ENCODE peak calls at places on chromosome 21, in six cellular contexts. D, T, B, J, Q and O are unnamed samples.

GRCh38 chr21:30463713-30464112 is 16.5 kb downstream of the KRTAP19-1 start:
- DNase-seq in D (no peak), T (no peak), B (peak), J (no peak), Q (peak), O (no peak)

GRCh38 chr21:34204481-34205439 is 131.4 kb downstream of the MRPS6 start:
- DNase-seq in D (no peak), T (no peak), B (peak), J (no peak), Q (no peak), O (no peak)

GRCh38 chr21:24514081-24514733 is 1093.1 kb downstream of the MRPL39 start:
- DNase-seq in D (peak), T (no peak), B (peak), J (no peak), Q (no peak), O (no peak)

GRCh38 chr21:42760977-42761751 is 107.7 kb downstream of the PDE9A start:
- DNase-seq in D (no peak), T (no peak), B (peak), J (no peak), Q (no peak), O (no peak)

GRCh38 chr21:16908087-16908486 is 604.8 kb upstream of the CXADR start:
- DNase-seq in D (no peak), T (no peak), B (no peak), J (no peak), Q (no peak), O (no peak)

GRCh38 chr21:33811147-33812024 is 104.2 kb downstream of the ATP5PO start:
- DNase-seq in D (no peak), T (no peak), B (no peak), J (no peak), Q (no peak), O (no peak)

GRCh38 chr21:27173052-27173451 is 206.2 kb upstream of the ADAMTS5 start:
- DNase-seq in D (no peak), T (no peak), B (no peak), J (no peak), Q (no peak), O (no peak)

GRCh38 chr21:35226302-35226701 is 177.2 kb upstream of the RUNX1 start:
- DNase-seq in D (peak), T (no peak), B (no peak), J (no peak), Q (no peak), O (no peak)

GRCh38 chr21:25562660-25563059 is 44.6 kb downstream of the MRPL39 start:
- DNase-seq in D (no peak), T (no peak), B (no peak), J (no peak), Q (no peak), O (no peak)

GRCh38 chr21:34878501-34878900 is 170.6 kb downstream of the RUNX1 start:
- DNase-seq in D (no peak), T (no peak), B (no peak), J (no peak), Q (no peak), O (no peak)

GRCh38 chr21:34345091-34345871 is 18.5 kb upstream of the KCNE2 start:
- DNase-seq in D (peak), T (no peak), B (no peak), J (no peak), Q (no peak), O (no peak)

GRCh38 chr21:34986561-34987533 is 62.3 kb downstream of the RUNX1 start:
- DNase-seq in D (peak), T (no peak), B (no peak), J (peak), Q (peak), O (peak)

GRCh38 chr21:21971384-21971783 is 973.2 kb downstream of the NCAM2 start:
- DNase-seq in D (no peak), T (no peak), B (no peak), J (no peak), Q (no peak), O (no peak)

GRCh38 chr21:33908760-33909159 is 6.8 kb downstream of the ATP5PO start:
- DNase-seq in D (no peak), T (no peak), B (no peak), J (no peak), Q (no peak), O (no peak)

GRCh38 chr21:42696516-42697040 is 43.2 kb downstream of the PDE9A start:
- DNase-seq in D (no peak), T (no peak), B (no peak), J (peak), Q (no peak), O (no peak)

GRCh38 chr21:27649323-27649722 is 682.4 kb upstream of the ADAMTS5 start:
- DNase-seq in D (peak), T (no peak), B (peak), J (no peak), Q (no peak), O (no peak)

GRCh38 chr21:45486443-45487160 is 55.6 kb downstream of the SLC19A1 start:
- DNase-seq in D (no peak), T (no peak), B (no peak), J (no peak), Q (no peak), O (no peak)

GRCh38 chr21:45489480-45489982 is 52.7 kb downstream of the SLC19A1 start:
- DNase-seq in D (no peak), T (peak), B (no peak), J (no peak), Q (no peak), O (no peak)

GRCh38 chr21:45487161-45487806 is 55.0 kb downstream of the SLC19A1 start:
- DNase-seq in D (no peak), T (no peak), B (no peak), J (no peak), Q (no peak), O (no peak)

GRCh38 chr21:45488839-45489479 is 53.3 kb downstream of the SLC19A1 start:
- DNase-seq in D (no peak), T (peak), B (no peak), J (peak), Q (no peak), O (no peak)

GRCh38 chr21:45487891-45488600 is 54.2 kb downstream of the SLC19A1 start:
- DNase-seq in D (no peak), T (no peak), B (no peak), J (no peak), Q (no peak), O (no peak)
- H2AK5ac ChIP-seq in D (no peak), T (no peak), B (no peak), J (no peak), Q (no peak), O (no peak)

DNA sequence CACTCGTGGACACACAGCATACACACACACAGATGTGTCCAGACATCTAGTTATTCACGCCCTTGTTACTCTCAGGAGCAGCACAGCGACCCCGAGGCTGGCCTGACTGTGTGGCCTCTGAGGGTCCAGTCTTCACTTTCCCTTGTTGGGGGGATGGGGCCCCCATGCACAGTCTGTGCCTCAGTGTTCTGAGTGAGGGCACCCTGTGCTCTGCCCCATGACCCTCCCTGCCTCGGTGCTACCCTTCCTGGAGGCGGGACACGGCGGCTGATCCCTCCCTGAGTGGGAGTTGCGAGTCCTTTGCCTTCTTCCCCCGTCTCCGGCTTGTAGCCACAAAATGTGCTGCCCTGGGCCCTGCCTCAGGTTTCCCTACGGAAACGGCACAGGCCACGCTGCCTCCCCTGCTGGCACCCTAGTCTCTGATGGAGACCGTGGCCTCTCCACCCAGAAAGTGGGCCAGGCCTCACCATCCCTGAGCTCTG is 8.6 kb downstream of the CSTB start:
- DNase-seq in D (no peak), T (no peak), B (no peak), J (no peak), Q (no peak), O (no peak)
- H2BK5ac ChIP-seq in D (peak), T (peak), B (peak), J (no peak), Q (no peak), O (peak)

GRCh38 chr21:45408271-45408791 is 3.4 kb downstream of the COL18A1 start:
- DNase-seq in D (no peak), T (no peak), B (no peak), J (no peak), Q (no peak), O (no peak)

GRCh38 chr21:45406801-45407628 is 2.0 kb downstream of the COL18A1 start:
- DNase-seq in D (no peak), T (peak), B (no peak), J (peak), Q (peak), O (no peak)

GRCh38 chr21:45405819-45406762 is 1.1 kb downstream of the COL18A1 start:
- DNase-seq in D (peak), T (no peak), B (no peak), J (no peak), Q (peak), O (peak)

GRCh38 chr21:45408811-45409261 is 3.9 kb downstream of the COL18A1 start:
- DNase-seq in D (no peak), T (no peak), B (no peak), J (no peak), Q (no peak), O (no peak)

DNA sequence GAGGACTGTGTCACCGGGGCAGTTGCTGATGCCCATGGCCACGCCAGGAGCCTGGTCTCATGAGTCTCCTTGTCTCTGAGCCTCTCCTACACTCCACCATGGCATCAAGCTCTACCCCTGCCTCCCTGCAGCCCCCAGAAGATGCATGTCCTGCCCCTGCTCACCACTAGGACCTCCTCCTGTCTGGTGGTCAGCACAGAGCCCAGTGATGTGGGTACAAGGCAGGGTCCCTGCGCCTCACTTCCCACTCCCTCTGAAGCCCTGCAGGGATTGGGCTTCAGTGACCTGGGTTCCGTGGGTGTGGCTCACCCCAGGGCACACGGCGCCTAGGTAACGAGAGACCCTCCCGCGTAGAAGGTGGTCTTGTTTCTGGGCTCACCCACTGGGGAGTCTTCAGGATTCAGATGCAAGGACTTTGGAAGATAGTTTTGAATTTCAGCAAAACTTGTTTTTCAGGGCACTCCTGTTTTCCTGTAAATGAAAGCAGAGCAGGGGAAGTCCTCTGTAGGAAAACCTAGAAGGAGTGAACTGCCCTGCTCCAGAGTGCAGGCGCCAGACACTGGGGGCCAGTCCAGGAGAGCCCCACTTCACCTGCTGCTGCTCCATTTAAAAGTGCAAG is 2.8 kb downstream of the COL18A1 start:
- DNase-seq in D (no peak), T (no peak), B (no peak), J (no peak), Q (no peak), O (no peak)
- H2AK5ac ChIP-seq in D (peak), T (peak), B (peak), J (no peak), Q (peak), O (peak)

DNA sequence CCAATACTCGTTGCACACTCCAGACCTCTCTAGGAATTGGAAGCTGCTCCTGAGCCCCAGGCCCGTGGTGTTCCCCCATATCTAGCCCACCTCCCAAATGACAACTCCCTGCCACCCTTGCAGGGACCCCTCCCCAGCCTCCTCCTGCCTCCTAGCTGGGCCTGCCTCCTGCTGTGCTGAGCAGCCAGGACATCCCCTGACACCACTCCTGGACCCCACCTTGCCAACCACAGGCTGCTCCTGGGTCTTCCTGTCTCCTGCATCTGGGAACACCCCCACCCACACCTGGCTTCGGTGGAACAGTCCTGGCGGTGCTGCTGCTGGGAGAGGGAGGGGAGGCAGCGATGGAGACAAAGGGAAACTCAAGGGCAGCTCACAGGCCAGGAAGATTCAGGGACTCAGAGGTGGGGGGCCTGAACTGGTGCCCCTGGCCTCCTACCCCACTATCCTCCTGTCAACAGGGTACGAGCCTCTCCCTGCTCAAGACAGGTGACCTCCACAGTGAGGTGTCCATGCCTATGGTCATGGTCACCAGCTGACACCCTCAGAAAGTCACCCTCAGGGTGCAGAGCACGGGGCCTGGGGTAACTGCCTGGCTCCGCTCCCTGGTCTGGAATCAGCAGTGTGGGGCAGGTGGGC is 81.2 kb downstream of the RIPK4 start:
- DNase-seq in D (no peak), T (no peak), B (no peak), J (no peak), Q (no peak), O (no peak)
- H2BK5ac ChIP-seq in D (no peak), T (no peak), B (no peak), J (no peak), Q (no peak), O (no peak)

GRCh38 chr21:29350246-29350779 is 51.6 kb downstream of the BACH1 start:
- DNase-seq in D (peak), T (no peak), B (no peak), J (no peak), Q (no peak), O (no peak)
- H2AK5ac ChIP-seq in D (peak), T (no peak), B (no peak), J (no peak), Q (no peak), O (no peak)

GRCh38 chr21:38293765-38294164 is 37.0 kb downstream of the KCNJ15 start:
- DNase-seq in D (no peak), T (no peak), B (no peak), J (no peak), Q (no peak), O (no peak)
- H2BK5ac ChIP-seq in D (no peak), T (no peak), B (no peak), J (no peak), Q (no peak), O (no peak)

GRCh38 chr21:38995071-38995669 is 188.1 kb downstream of the PSMG1 start:
- DNase-seq in D (no peak), T (no peak), B (peak), J (no peak), Q (peak), O (no peak)
- H2AK5ac ChIP-seq in D (peak), T (no peak), B (no peak), J (no peak), Q (no peak), O (no peak)

GRCh38 chr21:15766952-15767603 is 37.3 kb downstream of the USP25 start:
- DNase-seq in D (no peak), T (no peak), B (no peak), J (no peak), Q (no peak), O (no peak)

GRCh38 chr21:15761508-15762100 is 31.8 kb downstream of the USP25 start:
- DNase-seq in D (no peak), T (no peak), B (no peak), J (no peak), Q (no peak), O (no peak)

GRCh38 chr21:15764878-15765277 is 35.1 kb downstream of the USP25 start:
- DNase-seq in D (no peak), T (no peak), B (no peak), J (no peak), Q (no peak), O (no peak)

GRCh38 chr21:15759469-15759868 is 29.7 kb downstream of the USP25 start:
- DNase-seq in D (no peak), T (no peak), B (no peak), J (no peak), Q (peak), O (no peak)

DNA sequence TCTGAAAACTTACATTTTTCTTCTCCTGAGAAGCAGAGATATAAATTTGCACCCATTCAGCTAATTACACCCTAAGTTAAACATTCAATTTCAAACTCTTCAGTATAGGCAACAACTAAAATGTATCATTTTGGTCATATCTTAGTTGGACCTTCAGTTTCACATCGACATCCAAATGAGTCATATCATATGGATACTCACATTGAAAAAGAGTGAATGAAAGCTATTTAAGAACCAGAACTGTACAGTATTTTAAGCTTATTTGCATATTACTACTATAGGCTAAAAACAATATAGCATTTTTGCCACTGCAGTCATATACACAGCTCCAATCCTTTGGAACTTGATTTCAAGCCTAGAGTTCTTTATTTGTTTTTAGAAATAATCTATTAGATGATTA is 33.6 kb downstream of the USP25 start:
- DNase-seq in D (no peak), T (no peak), B (no peak), J (no peak), Q (no peak), O (no peak)
- H2BK5ac ChIP-seq in D (no peak), T (no peak), B (no peak), J (no peak), Q (no peak), O (no peak)

DNA sequence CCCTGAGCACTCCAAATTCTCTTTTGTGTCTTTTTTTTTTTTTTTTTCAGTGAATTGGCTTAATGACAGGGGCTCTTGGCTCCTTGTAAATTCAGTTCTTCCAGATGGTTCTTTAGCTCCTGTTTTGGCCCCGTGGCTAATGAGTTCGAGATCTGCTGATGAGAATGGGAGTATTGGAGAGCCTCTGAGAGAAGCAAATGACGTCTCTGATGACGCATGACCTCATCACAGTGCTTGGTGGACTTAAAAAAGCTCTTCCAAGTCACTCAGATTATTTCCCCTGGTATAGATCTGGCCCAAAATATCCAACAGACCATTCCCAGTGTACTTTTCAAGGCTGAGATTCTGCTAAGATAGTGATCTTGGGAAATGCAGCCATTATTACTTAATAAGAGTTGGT is 159.5 kb downstream of the MIS18A start:
- DNase-seq in D (no peak), T (no peak), B (no peak), J (no peak), Q (no peak), O (no peak)
- H2AK5ac ChIP-seq in D (no peak), T (no peak), B (no peak), J (no peak), Q (no peak), O (no peak)

GRCh38 chr21:44338971-44339910 is at the start of gene CFAP410:
- DNase-seq in D (peak), T (peak), B (peak), J (peak), Q (peak), O (peak)
- H2BK5ac ChIP-seq in D (peak), T (peak), B (peak), J (no peak), Q (peak), O (no peak)